ENCODE peak calls at places on chromosomes 7 and 10, in four cellular contexts. O, W, S and Y are unnamed samples.

GRCh38 chr10:68562666-68563522 is 2.8 kb downstream of the TET1 start:
- DNase-seq in O (no peak), W (peak), S (no peak), Y (peak)

GRCh38 chr10:15856328-15857000 is 3.8 kb downstream of the MINDY3 start:
- DNase-seq in O (no peak), W (peak), S (no peak), Y (no peak)

GRCh38 chr7:125695631-125696030 is 766.0 kb upstream of the POT1 start:
- DNase-seq in O (no peak), W (no peak), S (no peak), Y (no peak)

GRCh38 chr10:74175510-74176379 is 24.7 kb downstream of the ADK start:
- DNase-seq in O (no peak), W (no peak), S (no peak), Y (no peak)

GRCh38 chr7:17640730-17641377 is 299.4 kb downstream of the SNX13 start:
- DNase-seq in O (peak), W (peak), S (no peak), Y (peak)

GRCh38 chr10:76647276-76647675 is 990.3 kb downstream of the KCNMA1 start:
- DNase-seq in O (no peak), W (no peak), S (no peak), Y (no peak)

GRCh38 chr10:12583891-12584595 is 234.7 kb downstream of the CAMK1D start:
- DNase-seq in O (no peak), W (no peak), S (no peak), Y (no peak)

GRCh38 chr10:3499120-3499519 is 285.9 kb downstream of the KLF6 start:
- DNase-seq in O (no peak), W (no peak), S (no peak), Y (peak)

GRCh38 chr7:55569797-55570196 is 2.5 kb downstream of the VOPP1 start:
- DNase-seq in O (no peak), W (no peak), S (no peak), Y (no peak)

GRCh38 chr7:85426487-85426960 is 239.7 kb upstream of the SEMA3D start:
- DNase-seq in O (no peak), W (no peak), S (no peak), Y (peak)

GRCh38 chr10:114645729-114646128 is 12.3 kb downstream of the ABLIM1 start:
- DNase-seq in O (no peak), W (no peak), S (no peak), Y (no peak)

GRCh38 chr10:132393695-132394181 is 3.3 kb upstream of the PWWP2B start:
- DNase-seq in O (no peak), W (no peak), S (no peak), Y (no peak)

GRCh38 chr7:117384693-117385092 is 42.6 kb downstream of the ASZ1 start:
- DNase-seq in O (no peak), W (no peak), S (no peak), Y (no peak)

GRCh38 chr10:110410329-110411046 is 87.2 kb upstream of the DUSP5 start:
- DNase-seq in O (peak), W (peak), S (no peak), Y (peak)

GRCh38 chr7:28354601-28355062 is 57.7 kb upstream of the CREB5 start:
- DNase-seq in O (peak), W (no peak), S (no peak), Y (peak)

GRCh38 chr10:91409069-91409868 is 875 bp upstream of the HECTD2 start:
- DNase-seq in O (peak), W (peak), S (no peak), Y (peak)

GRCh38 chr7:3043544-3044395 is at the start of gene CARD11:
- DNase-seq in O (no peak), W (peak), S (no peak), Y (no peak)

GRCh38 chr7:91940572-91941341 is at the start of gene AKAP9:
- DNase-seq in O (peak), W (peak), S (peak), Y (peak)

GRCh38 chr7:111339006-111339405 is 223.3 kb downstream of the IMMP2L start:
- DNase-seq in O (no peak), W (no peak), S (no peak), Y (no peak)

GRCh38 chr10:93790454-93790853 is 32.7 kb downstream of the LGI1 start:
- DNase-seq in O (no peak), W (no peak), S (no peak), Y (no peak)
- TF ChIP-seq ELK1 in O (no peak), W (no peak), S (no peak), Y (no peak)

GRCh38 chr10:103897241-103897774 is 20.7 kb downstream of the STN1 start:
- DNase-seq in O (no peak), W (no peak), S (no peak), Y (no peak)

GRCh38 chr10:103895458-103896186 is 22.4 kb downstream of the STN1 start:
- DNase-seq in O (no peak), W (no peak), S (no peak), Y (peak)

GRCh38 chr10:103896225-103896624 is 21.8 kb downstream of the STN1 start:
- DNase-seq in O (no peak), W (no peak), S (no peak), Y (peak)

GRCh38 chr10:103905441-103905840 is 12.5 kb downstream of the STN1 start:
- DNase-seq in O (no peak), W (no peak), S (no peak), Y (no peak)

GRCh38 chr10:103901299-103901698 is 16.7 kb downstream of the STN1 start:
- DNase-seq in O (no peak), W (no peak), S (no peak), Y (no peak)
- H3K27ac ChIP-seq in O (no peak), W (no peak), S (no peak), Y (no peak)

GRCh38 chr7:139560199-139560598 is 36.7 kb downstream of the CLEC2L start:
- DNase-seq in O (no peak), W (no peak), S (no peak), Y (no peak)

GRCh38 chr7:139559364-139560105 is 36.0 kb downstream of the CLEC2L start:
- DNase-seq in O (no peak), W (no peak), S (no peak), Y (no peak)

GRCh38 chr7:139560678-139561077 is 37.2 kb downstream of the CLEC2L start:
- DNase-seq in O (no peak), W (peak), S (no peak), Y (no peak)

GRCh38 chr7:139562491-139562890 is 39.0 kb downstream of the CLEC2L start:
- DNase-seq in O (no peak), W (no peak), S (no peak), Y (no peak)

DNA sequence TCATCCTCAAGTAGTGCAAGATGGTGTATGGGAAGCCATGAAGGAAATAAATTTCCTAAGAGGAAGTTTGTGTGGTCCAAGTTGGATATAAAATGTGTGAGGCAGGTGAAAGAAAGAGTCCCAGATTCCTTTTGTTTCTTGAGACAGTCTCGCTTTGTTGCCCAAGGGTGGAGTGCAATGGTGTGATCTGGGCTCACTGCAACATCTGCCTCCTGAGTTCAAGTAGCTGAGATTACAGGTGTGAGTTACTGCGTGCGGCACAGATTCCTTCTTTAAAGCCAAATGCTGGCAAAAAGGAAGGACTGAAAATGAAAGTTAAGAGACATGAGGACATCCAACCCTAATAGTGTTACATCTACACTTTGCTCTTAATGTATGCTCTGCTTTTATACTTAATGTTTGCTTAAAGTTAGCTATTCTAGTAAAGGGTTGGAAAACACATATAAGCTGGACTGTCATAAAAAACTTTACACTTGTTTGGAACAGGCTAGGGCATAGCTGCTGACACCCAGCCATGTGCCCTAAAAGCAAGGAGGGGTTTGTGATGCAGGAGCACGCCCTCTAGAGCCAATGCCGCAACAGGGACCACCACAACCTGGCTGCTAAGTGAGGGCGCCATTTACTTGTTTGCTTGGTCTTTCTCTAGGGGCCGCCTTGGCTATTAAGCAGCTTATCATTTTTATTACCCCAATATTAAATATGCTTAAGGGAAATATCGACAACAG is 34.5 kb downstream of the CLEC2L start:
- DNase-seq in O (no peak), W (no peak), S (no peak), Y (no peak)
- TF ChIP-seq USF2 in O (no peak), W (no peak), S (no peak), Y (no peak)

GRCh38 chr7:144391014-144391413 is 12.5 kb downstream of the NOBOX start:
- DNase-seq in O (no peak), W (no peak), S (no peak), Y (no peak)

GRCh38 chr7:144390481-144390880 is 13.0 kb downstream of the NOBOX start:
- DNase-seq in O (no peak), W (no peak), S (no peak), Y (no peak)

GRCh38 chr7:144386741-144387140 is 16.8 kb downstream of the NOBOX start:
- DNase-seq in O (no peak), W (no peak), S (no peak), Y (peak)

GRCh38 chr7:144388950-144389349 is 14.5 kb downstream of the NOBOX start:
- DNase-seq in O (no peak), W (no peak), S (no peak), Y (no peak)

GRCh38 chr7:144391823-144392255 is 11.7 kb downstream of the NOBOX start:
- DNase-seq in O (peak), W (peak), S (no peak), Y (peak)
- TF ChIP-seq ELK1 in O (no peak), W (no peak), S (no peak), Y (no peak)

GRCh38 chr10:70493660-70494234 is 15.2 kb downstream of the PALD1 start:
- DNase-seq in O (no peak), W (no peak), S (peak), Y (no peak)
- H3K27ac ChIP-seq in O (no peak), W (no peak), S (peak), Y (no peak)

DNA sequence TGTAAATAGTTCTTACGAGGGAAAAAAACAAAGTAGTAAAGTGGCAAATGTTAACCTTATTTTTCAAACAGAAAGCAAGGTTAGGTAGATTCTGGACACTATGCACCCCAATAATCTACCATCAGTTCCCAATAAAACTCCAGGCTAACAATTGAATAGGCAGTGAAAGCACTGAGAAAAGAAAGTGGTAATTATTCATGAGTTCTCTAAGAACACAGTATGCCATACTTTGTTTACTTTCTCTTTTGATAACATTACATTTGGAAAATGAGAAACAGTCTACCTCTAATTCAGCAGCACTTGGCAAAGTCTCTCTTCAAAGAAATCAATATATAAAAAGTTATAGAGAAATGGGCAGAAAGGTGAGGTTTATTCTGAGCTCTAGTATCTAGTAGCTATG is 18.4 kb downstream of the TM9SF3 start:
- DNase-seq in O (no peak), W (no peak), S (no peak), Y (no peak)
- TF ChIP-seq USF2 in O (no peak), W (no peak), S (no peak), Y (no peak)

DNA sequence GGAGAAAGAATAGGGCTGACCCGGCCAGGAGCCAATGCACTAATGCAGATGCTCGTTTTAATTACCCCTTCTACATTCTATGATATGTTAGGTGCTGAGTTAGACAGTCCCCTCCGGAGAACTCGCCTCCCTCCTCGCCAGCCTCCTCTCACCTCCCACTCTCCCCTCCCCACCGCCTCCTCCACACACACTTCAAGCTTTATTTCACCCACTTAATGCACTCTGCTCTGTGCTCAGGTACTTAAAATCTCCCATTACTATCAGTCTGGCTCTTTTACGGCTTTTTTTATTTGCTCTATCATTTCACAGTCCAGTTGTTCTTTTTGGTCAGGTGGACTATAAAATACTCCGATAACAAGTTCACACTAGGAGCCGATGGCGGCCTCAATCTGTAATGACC is 231.6 kb downstream of the TEX36 start:
- DNase-seq in O (no peak), W (no peak), S (no peak), Y (no peak)
- TF ChIP-seq ELK1 in O (no peak), W (no peak), S (no peak), Y (no peak)